ENCODE peak calls at places on chromosomes 4 and X, in five cellular contexts. Q is heart left ventricle, M is uterus, I is testis, U is tibial nerve. Y is an unnamed sample.

GRCh38 chr4:99179626-99180025 is 35.5 kb upstream of the ADH4 start:
- DNase-seq in Q (no peak), M (no peak), I (no peak), U (no peak), Y (no peak)

GRCh38 chr4:4457803-4458550 is 71.1 kb downstream of the NSG1 start:
- DNase-seq in Q (no peak), M (no peak), I (no peak), U (no peak), Y (no peak)

GRCh38 chrX:109774706-109775105 is 41.6 kb upstream of the ACSL4 start:
- DNase-seq in Q (no peak), M (no peak), I (no peak), U (peak; percentile 10), Y (no peak)

GRCh38 chr4:38822748-38823303 is 18.2 kb upstream of the TLR1 start:
- DNase-seq in Q (no peak), M (no peak), I (no peak), U (no peak), Y (no peak)

GRCh38 chrX:101619336-101619735 is 1.5 kb upstream of the ARMCX6 start:
- DNase-seq in Q (no peak), M (no peak), I (no peak), U (no peak), Y (peak; percentile 7)

GRCh38 chrX:48854898-48855297 is 19.5 kb upstream of the PCSK1N start:
- DNase-seq in Q (no peak), M (no peak), I (peak; percentile 14), U (no peak), Y (no peak)

GRCh38 chr4:184746532-184746870 is 12.6 kb upstream of the CENPU start:
- DNase-seq in Q (peak; percentile 51), M (peak; percentile 63), I (peak; percentile 62), U (peak; percentile 78), Y (peak; percentile 85)

GRCh38 chr4:155047755-155048154 is 160.7 kb upstream of the NPY2R start:
- DNase-seq in Q (no peak), M (no peak), I (no peak), U (no peak), Y (no peak)

GRCh38 chr4:69830529-69831269 is 29.2 kb downstream of the SULT1E1 start:
- DNase-seq in Q (no peak), M (no peak), I (no peak), U (no peak), Y (no peak)

GRCh38 chrX:51598899-51599298 is 19.8 kb downstream of the CENPVL3 start:
- DNase-seq in Q (no peak), M (no peak), I (no peak), U (no peak), Y (no peak)

GRCh38 chr4:183610613-183611012 is 48.4 kb downstream of the RWDD4 start:
- DNase-seq in Q (no peak), M (no peak), I (peak; percentile 75), U (peak; percentile 61), Y (peak; percentile 55)

GRCh38 chrX:76555816-76556215 is 128.3 kb downstream of the MAGEE1 start:
- DNase-seq in Q (no peak), M (no peak), I (peak; percentile 71), U (no peak), Y (no peak)

GRCh38 chr4:56655209-56655626 is 25.9 kb downstream of the HOPX start:
- DNase-seq in Q (no peak), M (peak; percentile 53), I (peak; percentile 51), U (no peak), Y (peak; percentile 55)

GRCh38 chrX:109974906-109975655 is 27.8 kb upstream of the TMEM164 start:
- DNase-seq in Q (no peak), M (no peak), I (no peak), U (no peak), Y (no peak)

GRCh38 chrX:140764401-140764919 is 54.9 kb downstream of the LINC00632 start:
- DNase-seq in Q (peak; percentile 14), M (peak; percentile 21), I (peak; percentile 17), U (no peak), Y (peak; percentile 12)

GRCh38 chr4:139838811-139839210 is 173.2 kb downstream of the MGST2 start:
- DNase-seq in Q (no peak), M (no peak), I (no peak), U (no peak), Y (no peak)

GRCh38 chrX:74923942-74924448 is 1.3 kb downstream of the NEXMIF start:
- DNase-seq in Q (no peak), M (peak; percentile 28), I (peak; percentile 33), U (no peak), Y (peak; percentile 22)

GRCh38 chrX:96211953-96212352 is 472.7 kb upstream of the DIAPH2 start:
- DNase-seq in Q (no peak), M (no peak), I (no peak), U (no peak), Y (no peak)

GRCh38 chrX:20507901-20508620 is 241.4 kb upstream of the RPS6KA3 start:
- DNase-seq in Q (no peak), M (no peak), I (no peak), U (no peak), Y (no peak)

GRCh38 chr4:111678908-111679307 is 466.3 kb upstream of the FAM241A start:
- DNase-seq in Q (no peak), M (no peak), I (no peak), U (no peak), Y (no peak)

GRCh38 chrX:153598541-153599191 is at the start of gene CCNQ:
- DNase-seq in Q (no peak), M (no peak), I (no peak), U (no peak), Y (peak; percentile 17)
- TF ChIP-seq POLR2A in Q (no peak), M (peak; percentile 20), I (no peak), U (no peak), Y (no peak)

GRCh38 chrX:154724999-154725756 is 25.7 kb downstream of the GAB3 start:
- DNase-seq in Q (no peak), M (no peak), I (no peak), U (no peak), Y (no peak)
- H3K9me3 ChIP-seq in Q (peaks cover 10% of the 10 kb centered on the region), M (no peaks in the 10 kb centered on the region), I (no peaks in the 10 kb centered on the region), U (no peaks in the 10 kb centered on the region), Y (no peaks in the 10 kb centered on the region)

DNA sequence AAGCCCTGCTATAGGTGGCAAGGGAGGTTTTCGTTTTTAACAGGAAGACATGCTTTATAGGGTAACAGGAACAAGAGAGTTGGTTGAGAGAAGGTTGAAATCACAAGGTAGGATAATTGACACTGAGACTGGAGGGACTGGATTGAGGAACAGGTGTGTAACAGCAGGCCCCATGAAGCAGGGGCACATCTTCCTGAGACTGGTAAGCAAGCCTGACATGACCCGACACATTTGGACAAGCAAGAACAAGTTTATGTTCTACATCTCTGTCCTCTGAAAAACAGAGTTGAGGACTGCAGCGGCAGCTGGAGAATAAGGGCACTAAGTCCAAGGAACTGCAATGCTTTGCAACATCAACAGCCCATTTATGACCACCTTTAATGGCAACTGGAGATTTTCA is 5.2 kb downstream of the RPS4X start:
- DNase-seq in Q (no peak), M (no peak), I (no peak), U (no peak), Y (no peak)
- TF ChIP-seq POLR2A in Q (no peak), M (no peak), I (no peak), U (no peak), Y (no peak)

GRCh38 chr4:133623847-133624246 is 474.8 kb downstream of the PCDH10 start:
- DNase-seq in Q (no peak), M (no peak), I (no peak), U (no peak), Y (no peak)
- H3K9me3 ChIP-seq in Q (no peaks in the 10 kb centered on the region), M (no peaks in the 10 kb centered on the region), I (no peaks in the 10 kb centered on the region), U (no peaks in the 10 kb centered on the region), Y (no peaks in the 10 kb centered on the region)

DNA sequence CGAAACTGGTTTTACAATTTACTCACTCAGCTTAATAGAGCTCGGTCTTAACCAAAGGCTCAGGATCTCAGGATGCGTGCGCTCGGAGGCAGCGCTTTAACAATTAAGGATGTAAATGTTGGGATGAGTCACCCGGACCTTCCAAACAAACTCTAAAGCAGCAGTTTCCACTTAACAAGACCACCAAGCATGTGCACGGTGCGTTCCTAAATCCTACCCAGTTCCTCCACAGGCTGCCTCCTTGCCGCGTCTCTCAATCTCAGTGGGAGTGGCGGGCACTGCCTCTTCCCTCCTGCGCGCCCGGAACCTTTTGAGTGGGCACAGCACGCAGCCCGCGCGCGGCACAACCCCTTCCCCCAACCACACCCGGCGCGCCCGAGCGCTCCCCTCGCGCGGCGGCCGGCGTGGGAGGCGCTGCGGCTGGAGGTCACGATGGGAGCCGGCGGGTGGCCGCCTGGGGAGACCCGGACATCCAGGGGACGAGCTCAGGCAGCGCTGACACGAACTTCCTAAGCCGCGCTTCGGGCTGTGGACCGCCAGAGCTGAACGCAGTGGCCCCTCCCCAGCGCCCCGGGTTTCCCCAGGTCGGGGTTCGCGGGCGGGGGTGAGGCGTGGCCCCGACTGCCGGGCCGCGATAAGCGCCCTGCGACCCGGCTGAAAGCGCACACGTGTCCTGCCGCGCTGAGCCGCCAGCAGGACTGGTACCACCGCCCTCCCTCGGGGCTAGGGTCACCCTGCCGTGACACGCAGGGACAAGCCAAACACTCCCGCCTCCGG is at the start of gene ABCG2:
- DNase-seq in Q (peak; percentile 23), M (peak; percentile 26), I (peak; percentile 43), U (peak; percentile 16), Y (peak; percentile 9)
- TF ChIP-seq POLR2A in Q (no peak), M (no peak), I (no peak), U (no peak), Y (no peak)

DNA sequence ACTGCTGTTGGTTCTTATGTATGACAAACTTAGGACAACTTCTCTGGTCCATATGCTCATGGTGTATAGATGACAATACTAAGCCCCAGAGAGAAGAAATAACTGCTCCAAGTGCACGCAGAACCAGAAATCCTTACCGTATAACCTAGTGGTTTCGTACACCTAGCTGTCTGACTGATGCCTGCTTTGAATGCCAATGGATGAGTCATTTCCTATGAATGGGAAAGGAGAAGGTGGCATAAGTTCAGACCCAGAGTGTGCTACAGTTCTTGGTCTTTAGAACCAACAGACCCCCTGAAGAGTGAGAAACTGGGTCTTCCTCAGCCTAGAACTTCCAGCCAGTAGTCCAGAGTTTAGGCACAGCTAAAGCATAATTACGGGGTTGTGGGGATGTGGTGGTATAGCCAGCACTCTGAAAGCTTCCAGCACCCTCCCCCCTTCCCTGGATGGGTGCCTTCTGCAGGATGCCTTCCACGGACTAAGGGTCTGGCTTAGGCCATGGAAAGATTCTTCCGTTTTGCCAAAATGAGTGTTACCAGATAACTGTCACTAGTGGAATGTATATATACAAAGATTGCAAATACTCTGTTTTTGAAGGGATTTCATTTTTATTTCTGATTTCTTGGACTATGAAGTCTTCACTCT is 84.6 kb upstream of the PACRGL start:
- DNase-seq in Q (no peak), M (no peak), I (no peak), U (no peak), Y (no peak)
- H3K9me3 ChIP-seq in Q (no peaks in the 10 kb centered on the region), M (no peaks in the 10 kb centered on the region), I (no peaks in the 10 kb centered on the region), U (no peaks in the 10 kb centered on the region), Y (no peaks in the 10 kb centered on the region)

GRCh38 chr4:102825261-102826071 is 1.9 kb downstream of the UBE2D3 start:
- DNase-seq in Q (peak; percentile 48), M (no peak), I (peak; percentile 70), U (peak; percentile 57), Y (peak; percentile 14)
- TF ChIP-seq POLR2A in Q (no peak), M (no peak), I (no peak), U (peak; percentile 21), Y (no peak)

GRCh38 chrX:663841-664240 is 33.2 kb downstream of the SHOX start:
- DNase-seq in Q (no peak), M (no peak), I (no peak), U (no peak), Y (no peak)
- H3K9me3 ChIP-seq in Q (no peaks in the 10 kb centered on the region), M (no peaks in the 10 kb centered on the region), I (no peaks in the 10 kb centered on the region), U (peaks cover 6% of the 10 kb centered on the region), Y (no peaks in the 10 kb centered on the region)